ENCODE peak calls at places on chromosome 9, in five cellular contexts. M, G, A, N and Q are unnamed samples.

GRCh38 chr9:110526426-110526825 is 53.1 kb downstream of the SVEP1 start:
- DNase-seq in M (peak; percentile 75), G (no peak), A (peak; percentile 75), N (no peak), Q (no peak)

GRCh38 chr9:7103382-7104170 is 345.8 kb downstream of the KDM4C start:
- DNase-seq in M (peak; percentile 8), G (no peak), A (peak; percentile 52), N (no peak), Q (no peak)

GRCh38 chr9:36877239-36877638 is 156.8 kb downstream of the PAX5 start:
- DNase-seq in M (no peak), G (no peak), A (no peak), N (no peak), Q (peak; percentile 24)

GRCh38 chr9:134970198-134970597 is 52.5 kb upstream of the FCN1 start:
- DNase-seq in M (no peak), G (no peak), A (no peak), N (no peak), Q (no peak)

GRCh38 chr9:115137511-115137910 is 19.6 kb upstream of the TNC start:
- DNase-seq in M (no peak), G (no peak), A (peak; percentile 30), N (no peak), Q (no peak)

GRCh38 chr9:102185962-102186361 is 447.5 kb upstream of the GRIN3A start:
- DNase-seq in M (no peak), G (no peak), A (no peak), N (no peak), Q (no peak)

GRCh38 chr9:110687497-110687896 is 18.9 kb downstream of the MUSK start:
- DNase-seq in M (no peak), G (no peak), A (no peak), N (no peak), Q (no peak)

GRCh38 chr9:93655621-93656425 is 79.4 kb downstream of the PHF2 start:
- DNase-seq in M (no peak), G (no peak), A (no peak), N (no peak), Q (no peak)

GRCh38 chr9:37984672-37985611 is 81.0 kb upstream of the SLC25A51 start:
- DNase-seq in M (peak; percentile 72), G (no peak), A (peak; percentile 83), N (no peak), Q (no peak)

GRCh38 chr9:94639045-94639995 is at the start of gene FBP1:
- DNase-seq in M (no peak), G (peak; percentile 61), A (peak; percentile 15), N (peak; percentile 60), Q (no peak)

GRCh38 chr9:80553986-80554715 is 982.4 kb downstream of the TLE4 start:
- DNase-seq in M (no peak), G (no peak), A (no peak), N (no peak), Q (no peak)

GRCh38 chr9:137167752-137168574 is 1.9 kb downstream of the LRRC26 start:
- DNase-seq in M (no peak), G (peak; percentile 69), A (no peak), N (no peak), Q (no peak)

GRCh38 chr9:125761685-125762084 is 14.5 kb downstream of the PBX3 start:
- DNase-seq in M (no peak), G (no peak), A (no peak), N (no peak), Q (no peak)

GRCh38 chr9:35518212-35518917 is 28.5 kb downstream of the RUSC2 start:
- DNase-seq in M (peak; percentile 94), G (peak; percentile 82), A (peak; percentile 98), N (peak; percentile 96), Q (no peak)

GRCh38 chr9:105722099-105722498 is 27.8 kb downstream of the TMEM38B start:
- DNase-seq in M (no peak), G (no peak), A (no peak), N (no peak), Q (no peak)

GRCh38 chr9:93976973-93977372 is 21.8 kb upstream of the BARX1 start:
- DNase-seq in M (no peak), G (no peak), A (no peak), N (no peak), Q (no peak)

GRCh38 chr9:115086461-115086860 is 31.5 kb downstream of the TNC start:
- DNase-seq in M (no peak), G (no peak), A (no peak), N (no peak), Q (no peak)

GRCh38 chr9:92963831-92964606 is 16.7 kb downstream of the FGD3 start:
- DNase-seq in M (no peak), G (no peak), A (no peak), N (no peak), Q (peak; percentile 93)

GRCh38 chr9:16207161-16207560 is 654.3 kb downstream of the CCDC171 start:
- DNase-seq in M (peak; percentile 74), G (no peak), A (peak; percentile 62), N (no peak), Q (no peak)

GRCh38 chr9:114433086-114433485 is 45.3 kb upstream of the AKNA start:
- DNase-seq in M (no peak), G (peak; percentile 20), A (no peak), N (no peak), Q (no peak)

GRCh38 chr9:19988281-19988680 is 199.4 kb upstream of the SLC24A2 start:
- DNase-seq in M (no peak), G (no peak), A (no peak), N (no peak), Q (no peak)

GRCh38 chr9:87395804-87396458 is 101.7 kb upstream of the DAPK1 start:
- DNase-seq in M (no peak), G (no peak), A (peak; percentile 61), N (no peak), Q (no peak)

GRCh38 chr9:87080512-87081225 is 133.4 kb upstream of the GAS1 start:
- DNase-seq in M (no peak), G (no peak), A (no peak), N (no peak), Q (no peak)

GRCh38 chr9:85321561-85321960 is 420.2 kb downstream of the AGTPBP1 start:
- DNase-seq in M (no peak), G (no peak), A (no peak), N (no peak), Q (no peak)

GRCh38 chr9:125889122-125889523 is 141.9 kb downstream of the PBX3 start:
- DNase-seq in M (peak; percentile 3), G (no peak), A (peak; percentile 56), N (no peak), Q (no peak)

GRCh38 chr9:132249123-132249522 is 87.3 kb downstream of the NTNG2 start:
- DNase-seq in M (no peak), G (no peak), A (no peak), N (no peak), Q (no peak)

GRCh38 chr9:35729700-35730485 is 2.1 kb downstream of the TLN1 start:
- DNase-seq in M (peak; percentile 91), G (peak; percentile 56), A (peak; percentile 87), N (peak; percentile 37), Q (peak; percentile 67)

GRCh38 chr9:109880276-109881169 is 100.5 kb downstream of the PALM2AKAP2 start:
- DNase-seq in M (peak; percentile 41), G (peak; percentile 80), A (peak; percentile 37), N (no peak), Q (peak; percentile 76)

GRCh38 chr9:15154677-15155076 is 152.3 kb downstream of the TTC39B start:
- DNase-seq in M (no peak), G (no peak), A (no peak), N (peak; percentile 44), Q (no peak)

GRCh38 chr9:94228616-94229015 is 30.5 kb upstream of the ZNF169 start:
- DNase-seq in M (no peak), G (no peak), A (no peak), N (no peak), Q (no peak)

GRCh38 chr9:133825555-133826198 is 87.5 kb upstream of the SARDH start:
- DNase-seq in M (peak; percentile 90), G (no peak), A (no peak), N (no peak), Q (no peak)

GRCh38 chr9:105385372-105385985 is 62.4 kb upstream of the FSD1L start:
- DNase-seq in M (no peak), G (no peak), A (peak; percentile 45), N (no peak), Q (peak; percentile 59)

GRCh38 chr9:136787690-136788400 is 3.3 kb upstream of the TMEM141 start:
- DNase-seq in M (peak; percentile 42), G (peak; percentile 84), A (peak; percentile 30), N (no peak), Q (peak; percentile 83)

GRCh38 chr9:106798021-106798799 is 64.8 kb upstream of the ZNF462 start:
- DNase-seq in M (no peak), G (no peak), A (no peak), N (no peak), Q (no peak)

GRCh38 chr9:97567182-97567893 is 65.8 kb downstream of the TSTD2 start:
- DNase-seq in M (no peak), G (peak; percentile 8), A (no peak), N (no peak), Q (no peak)

GRCh38 chr9:124040186-124040920 is 28.8 kb downstream of the LHX2 start:
- DNase-seq in M (peak; percentile 56), G (no peak), A (peak; percentile 76), N (no peak), Q (no peak)

GRCh38 chr9:124040935-124041816 is 29.6 kb downstream of the LHX2 start:
- DNase-seq in M (no peak), G (peak; percentile 67), A (no peak), N (no peak), Q (peak; percentile 16)

GRCh38 chr9:124042168-124042775 is 30.7 kb downstream of the LHX2 start:
- DNase-seq in M (no peak), G (no peak), A (no peak), N (peak; percentile 24), Q (no peak)

GRCh38 chr9:124044448-124044847 is 32.9 kb downstream of the LHX2 start:
- DNase-seq in M (no peak), G (no peak), A (no peak), N (no peak), Q (no peak)

GRCh38 chr9:124041817-124042116 is 30.2 kb downstream of the LHX2 start:
- DNase-seq in M (no peak), G (no peak), A (no peak), N (peak; percentile 11), Q (no peak)
- H2AFZ ChIP-seq in M (no peak overlapping the region), G (no peak overlapping the region), A (no peak overlapping the region), N (no peak overlapping the region), Q (no peak overlapping the region)

GRCh38 chr9:72151099-72151498 is 1.9 kb downstream of the GDA start:
- DNase-seq in M (no peak), G (no peak), A (no peak), N (peak; percentile 71), Q (no peak)
- H3K27ac ChIP-seq in M (no peak overlapping the region), G (no peak overlapping the region), A (no peak overlapping the region), N (peak overlapping the region; percentile 71), Q (no peak overlapping the region)

GRCh38 chr9:76873056-76873792 is 32.7 kb downstream of the PRUNE2 start:
- DNase-seq in M (no peak), G (peak; percentile 69), A (no peak), N (no peak), Q (no peak)
- H2AFZ ChIP-seq in M (peak overlapping the region; percentile 54), G (no peak overlapping the region), A (peak overlapping the region; percentile 45), N (no peak overlapping the region), Q (no peak overlapping the region)

GRCh38 chr9:96482471-96482870 is 32.5 kb downstream of the HABP4 start:
- DNase-seq in M (no peak), G (no peak), A (no peak), N (no peak), Q (no peak)
- H3K27ac ChIP-seq in M (no peak overlapping the region), G (no peak overlapping the region), A (no peak overlapping the region), N (no peak overlapping the region), Q (no peak overlapping the region)

GRCh38 chr9:18437315-18438200 is 36.4 kb upstream of the ADAMTSL1 start:
- DNase-seq in M (peak; percentile 65), G (no peak), A (peak; percentile 50), N (no peak), Q (no peak)
- H2AFZ ChIP-seq in M (peak overlapping the region; percentile 82), G (no peak overlapping the region), A (peak overlapping the region; percentile 71), N (no peak overlapping the region), Q (no peak overlapping the region)